ENCODE peak calls at places on chromosome 1, in eight cellular contexts. X is stimulated activated CD4-positive, alpha-beta T cell treated with anti-CD3 and anti-CD28 coated beads, Interleukin-12 subunit alpha, Interleukin-12 subunit beta, amount 100 ng/mL, for 48 hours; C is fibroblast of pulmonary artery; B is Kasumi-1; R is BJ; W is NCI-H1092; A is brain microvascular endothelial cell; H is NCI-H1105. Y is an unnamed sample.

GRCh38 chr1:62336638-62337534 is 17.7 kb upstream of the KANK4 start:
- DNase-seq in X (no peak), C (no peak), B (no peak), R (no peak), W (no peak), A (no peak), H (no peak), Y (no peak)

GRCh38 chr1:235745448-235746136 is 96.0 kb upstream of the GNG4 start:
- DNase-seq in X (no peak), C (no peak), B (no peak), R (no peak), W (no peak), A (no peak), H (no peak), Y (no peak)

GRCh38 chr1:34896612-34897011 is 32.8 kb downstream of the DLGAP3 start:
- DNase-seq in X (no peak), C (peak; percentile 21), B (no peak), R (no peak), W (no peak), A (no peak), H (no peak), Y (no peak)

GRCh38 chr1:4021895-4022268 is 121.8 kb upstream of the C1orf174 start:
- DNase-seq in X (no peak), C (no peak), B (no peak), R (no peak), W (no peak), A (no peak), H (no peak), Y (no peak)

GRCh38 chr1:57163332-57163731 is 197.5 kb upstream of the C8B start:
- DNase-seq in X (no peak), C (no peak), B (no peak), R (no peak), W (no peak), A (no peak), H (no peak), Y (no peak)

GRCh38 chr1:202304370-202304769 is 37.4 kb downstream of the UBE2T start:
- DNase-seq in X (no peak), C (no peak), B (no peak), R (no peak), W (no peak), A (no peak), H (no peak), Y (no peak)

GRCh38 chr1:111225717-111226400 is 1.7 kb upstream of the CHI3L2 start:
- DNase-seq in X (no peak), C (peak; percentile 44), B (no peak), R (no peak), W (no peak), A (no peak), H (no peak), Y (no peak)

GRCh38 chr1:14254184-14254583 is 344.3 kb upstream of the KAZN start:
- DNase-seq in X (no peak), C (no peak), B (no peak), R (no peak), W (no peak), A (no peak), H (no peak), Y (no peak)